ENCODE peak calls at places on chromosomes 13 and 19, in four cellular contexts. V is progenitor cell of endocrine pancreas, W is OCI-LY7, C is Karpas-422. X is an unnamed sample.

GRCh38 chr13:100608906-100609305 is 20.3 kb upstream of the GGACT start:
- DNase-seq in C (no peak), V (no peak), W (no peak), X (no peak)

GRCh38 chr19:52991021-52991420 is 22.7 kb upstream of the ERVV-1 start:
- DNase-seq in C (no peak), W (no peak), V (no peak), X (no peak)

GRCh38 chr19:18788782-18789421 is 2.2 kb downstream of the COMP start:
- DNase-seq in C (no peak), V (no peak), W (no peak), X (no peak)

GRCh38 chr19:17706750-17707181 is 12.5 kb upstream of the MAP1S start:
- DNase-seq in C (no peak), V (no peak), W (no peak), X (no peak)

GRCh38 chr13:87859261-87859660 is 188.1 kb downstream of the SLITRK5 start:
- DNase-seq in W (no peak), V (no peak), C (no peak), X (no peak)

GRCh38 chr13:46551410-46552301 is 1.3 kb upstream of the LRCH1 start:
- DNase-seq in C (peak), W (peak), V (peak), X (no peak)

GRCh38 chr19:33767898-33768413 is 28.7 kb upstream of the KCTD15 start:
- DNase-seq in W (peak), V (peak), C (peak), X (no peak)

GRCh38 chr13:36887758-36888521 is 32.1 kb downstream of the SMAD9 start:
- DNase-seq in C (peak), V (no peak), W (peak), X (peak)

GRCh38 chr19:53333071-53333465 is 481 bp upstream of the ZNF845 start:
- DNase-seq in W (peak), C (no peak), V (peak), X (peak)

GRCh38 chr13:49369876-49370275 is 74.0 kb downstream of the CAB39L start:
- DNase-seq in V (no peak), C (peak), W (no peak), X (no peak)

GRCh38 chr19:21023901-21024300 is 3.4 kb downstream of the ZNF430 start:
- DNase-seq in W (no peak), C (no peak), V (no peak), X (no peak)

GRCh38 chr13:93248627-93249047 is 22.0 kb downstream of the GPC6 start:
- DNase-seq in W (peak), V (peak), C (no peak), X (no peak)

GRCh38 chr13:102729560-102730275 is 34.9 kb upstream of the METTL21C start:
- DNase-seq in W (no peak), C (no peak), V (no peak), X (no peak)

GRCh38 chr13:30713133-30713532 is 22.2 kb upstream of the ALOX5AP start:
- DNase-seq in V (no peak), C (peak), W (no peak), X (no peak)

GRCh38 chr13:34250151-34250550 is 432.2 kb downstream of the RFC3 start:
- DNase-seq in V (no peak), W (no peak), C (no peak), X (no peak)

GRCh38 chr19:38079926-38080380 is 144.1 kb downstream of the DPF1 start:
- DNase-seq in C (no peak), W (peak), V (no peak), X (no peak)

GRCh38 chr19:39823693-39824092 is 10.3 kb downstream of the DYRK1B start:
- DNase-seq in W (no peak), C (no peak), V (no peak), X (no peak)

GRCh38 chr13:50033696-50034095 is 18.5 kb downstream of the KCNRG start:
- DNase-seq in W (no peak), C (no peak), V (no peak), X (no peak)

GRCh38 chr13:32632343-32632910 is 46.2 kb downstream of the PDS5B start:
- DNase-seq in C (no peak), V (no peak), W (no peak), X (no peak)

GRCh38 chr19:56291857-56292256 is 19.3 kb downstream of the EDDM13 start:
- DNase-seq in C (no peak), W (no peak), V (no peak), X (no peak)

GRCh38 chr13:95494082-95494681 is 58.3 kb upstream of the CLDN10 start:
- DNase-seq in W (peak), C (peak), V (no peak), X (no peak)

GRCh38 chr19:35031072-35031881 is 1.0 kb downstream of the SCN1B start:
- DNase-seq in V (no peak), W (no peak), C (no peak), X (no peak)

GRCh38 chr19:41702208-41702651 is 6.2 kb upstream of the CEACAM5 start:
- DNase-seq in C (no peak), W (no peak), V (no peak), X (no peak)

GRCh38 chr13:20566424-20566916 is 487 bp upstream of the IFT88 start:
- DNase-seq in V (no peak), C (no peak), W (no peak), X (peak)

GRCh38 chr19:48635263-48635965 is 1.8 kb downstream of the DBP start:
- DNase-seq in W (peak), C (peak), V (no peak), X (no peak)

GRCh38 chr19:32404939-32405430 is 585 bp upstream of the DPY19L3 start:
- DNase-seq in W (peak), V (no peak), C (no peak), X (no peak)

GRCh38 chr19:15995536-15995935 is 46.7 kb downstream of the OR10H4 start:
- DNase-seq in C (no peak), W (no peak), V (no peak), X (no peak)

GRCh38 chr19:28103916-28104315 is 1109.0 kb downstream of the UQCRFS1 start:
- DNase-seq in V (no peak), C (no peak), W (no peak), X (peak)

GRCh38 chr13:107266657-107267056 is 698.7 kb upstream of the ARGLU1 start:
- DNase-seq in V (no peak), C (no peak), W (no peak), X (no peak)

GRCh38 chr13:70375718-70376117 is 267.5 kb upstream of the KLHL1 start:
- DNase-seq in W (no peak), C (no peak), V (no peak), X (no peak)

GRCh38 chr13:67230774-67231480 is 791 bp upstream of the PCDH9 start:
- DNase-seq in V (peak), C (peak), W (peak), X (peak)

GRCh38 chr19:15123900-15124299 is 16.7 kb downstream of the SYDE1 start:
- DNase-seq in C (peak), W (no peak), V (no peak), X (no peak)

GRCh38 chr19:43777163-43777700 is 3.5 kb downstream of the KCNN4 start:
- DNase-seq in W (peak), C (no peak), V (no peak), X (no peak)

GRCh38 chr19:45901912-45902650 is at the start of gene MYPOP:
- DNase-seq in V (no peak), C (peak), W (no peak), X (no peak)

GRCh38 chr13:112101360-112101930 is 34.5 kb downstream of the SOX1 start:
- DNase-seq in C (no peak), W (no peak), V (no peak), X (no peak)

GRCh38 chr13:76523740-76524382 is 362.3 kb downstream of the KCTD12 start:
- DNase-seq in W (no peak), C (no peak), V (no peak), X (no peak)

X was measured in iPS DF 19.7.